ENCODE peak calls at places on chromosomes 2 and 18, in nine cellular contexts. U, L, P, K, V, N, A, X and E are unnamed samples.

GRCh38 chr2:28361991-28362710 is 30.5 kb upstream of the FOSL2 start:
- DNase-seq in U (no peak), L (no peak), P (no peak), K (no peak), V (no peak), N (no peak), A (no peak), X (no peak), E (no peak)

GRCh38 chr2:200471324-200471848 is 38.5 kb downstream of the KCTD18 start:
- DNase-seq in U (peak), L (no peak), P (peak), K (peak), V (no peak), N (no peak), A (no peak), X (peak), E (no peak)

GRCh38 chr2:2148776-2149175 is 182.3 kb downstream of the MYT1L start:
- DNase-seq in U (no peak), L (no peak), P (no peak), K (no peak), V (no peak), N (no peak), A (no peak), X (no peak), E (no peak)

GRCh38 chr2:159285433-159285832 is 1.1 kb downstream of the WDSUB1 start:
- DNase-seq in U (no peak), L (no peak), P (peak), K (no peak), V (no peak), N (no peak), A (no peak), X (no peak), E (no peak)

GRCh38 chr18:22703883-22704626 is 229.1 kb upstream of the RBBP8 start:
- DNase-seq in U (no peak), L (peak), P (no peak), K (peak), V (peak), N (peak), A (no peak), X (peak), E (peak)

GRCh38 chr2:14632133-14632936 is at the start of gene LRATD1:
- DNase-seq in U (no peak), L (peak), P (no peak), K (peak), V (peak), N (peak), A (no peak), X (peak), E (peak)

GRCh38 chr2:10321590-10321989 is 18.9 kb downstream of the HPCAL1 start:
- DNase-seq in U (no peak), L (no peak), P (no peak), K (no peak), V (no peak), N (no peak), A (no peak), X (no peak), E (no peak)

GRCh38 chr2:130369589-130370341 is 13.9 kb downstream of the PTPN18 start:
- DNase-seq in U (no peak), L (no peak), P (no peak), K (no peak), V (no peak), N (no peak), A (no peak), X (no peak), E (no peak)

GRCh38 chr18:79545255-79545654 is 134.3 kb upstream of the CTDP1 start:
- DNase-seq in U (no peak), L (no peak), P (no peak), K (no peak), V (no peak), N (no peak), A (no peak), X (no peak), E (no peak)

GRCh38 chr2:73077424-73077795 is 5.9 kb upstream of the SFXN5 start:
- DNase-seq in U (no peak), L (no peak), P (no peak), K (no peak), V (no peak), N (no peak), A (no peak), X (no peak), E (no peak)

GRCh38 chr2:128346811-128347558 is 28.3 kb upstream of the HS6ST1 start:
- DNase-seq in U (no peak), L (no peak), P (no peak), K (no peak), V (no peak), N (no peak), A (no peak), X (no peak), E (no peak)

GRCh38 chr2:128380061-128380889 is 61.6 kb upstream of the HS6ST1 start:
- DNase-seq in U (no peak), L (no peak), P (no peak), K (no peak), V (no peak), N (no peak), A (peak), X (no peak), E (no peak)

GRCh38 chr2:42096869-42097591 is 49.2 kb downstream of the PKDCC start:
- DNase-seq in U (no peak), L (no peak), P (peak), K (no peak), V (no peak), N (no peak), A (no peak), X (no peak), E (no peak)

GRCh38 chr2:102065675-102066252 is 74.0 kb downstream of the IL1R2 start:
- DNase-seq in U (no peak), L (no peak), P (no peak), K (peak), V (peak), N (no peak), A (no peak), X (no peak), E (no peak)

GRCh38 chr2:101150306-101151140 is 659 bp downstream of the TBC1D8 start:
- DNase-seq in U (peak), L (no peak), P (peak), K (peak), V (no peak), N (peak), A (no peak), X (peak), E (no peak)